ENCODE peak calls at places on chromosome 16, in six cellular contexts. O is stomach, N is foreskin fibroblast, L is lung, B is thoracic aorta, S is tibial artery. F is an unnamed sample.

GRCh38 chr16:76226011-76226410 is 51.2 kb upstream of the CNTNAP4 start:
- DNase-seq in O (no peak), N (no peak), L (no peak), B (no peak), S (no peak), F (no peak)

GRCh38 chr16:11014159-11014558 is 69.8 kb downstream of the CLEC16A start:
- DNase-seq in O (no peak), N (no peak), L (no peak), B (no peak), S (no peak), F (peak)

GRCh38 chr16:5580772-5581171 is 483.2 kb upstream of the EEF2KMT start:
- DNase-seq in O (no peak), N (no peak), L (no peak), B (no peak), S (no peak), F (no peak)

GRCh38 chr16:86911311-86911999 is 333.1 kb downstream of the FOXL1 start:
- DNase-seq in O (no peak), N (no peak), L (no peak), B (no peak), S (peak), F (no peak)

GRCh38 chr16:84048871-84049270 is 6.3 kb upstream of the SLC38A8 start:
- DNase-seq in O (no peak), N (no peak), L (no peak), B (no peak), S (no peak), F (no peak)

GRCh38 chr16:51150159-51150893 is 744 bp downstream of the SALL1 start:
- DNase-seq in O (no peak), N (no peak), L (no peak), B (no peak), S (no peak), F (no peak)

GRCh38 chr16:23469814-23470213 is 16.8 kb upstream of the COG7 start:
- DNase-seq in O (no peak), N (peak), L (peak), B (no peak), S (no peak), F (peak)

GRCh38 chr16:15507299-15507958 is 73.0 kb downstream of the BMERB1 start:
- DNase-seq in O (no peak), N (peak), L (no peak), B (no peak), S (peak), F (peak)

GRCh38 chr16:71769222-71769621 is 39.4 kb downstream of the AP1G1 start:
- DNase-seq in O (no peak), N (no peak), L (no peak), B (no peak), S (no peak), F (no peak)

GRCh38 chr16:4032768-4033167 is 83.5 kb downstream of the ADCY9 start:
- DNase-seq in O (peak), N (no peak), L (peak), B (peak), S (peak), F (no peak)

GRCh38 chr16:12874135-12874534 is 27.3 kb upstream of the SHISA9 start:
- DNase-seq in O (no peak), N (peak), L (no peak), B (no peak), S (no peak), F (peak)

GRCh38 chr16:68658258-68658973 is 13.3 kb downstream of the CDH3 start:
- DNase-seq in O (no peak), N (peak), L (peak), B (no peak), S (no peak), F (peak)

GRCh38 chr16:21277927-21278706 is at the start of gene CRYM:
- DNase-seq in O (peak), N (no peak), L (peak), B (no peak), S (peak), F (peak)

GRCh38 chr16:19980866-19981265 is 92.8 kb downstream of the GPR139 start:
- DNase-seq in O (no peak), N (no peak), L (no peak), B (no peak), S (no peak), F (peak)

GRCh38 chr16:67399749-67400704 is 6.7 kb upstream of the TPPP3 start:
- DNase-seq in O (no peak), N (no peak), L (no peak), B (no peak), S (no peak), F (no peak)

GRCh38 chr16:51577621-51578303 is 426.7 kb upstream of the SALL1 start:
- DNase-seq in O (no peak), N (no peak), L (no peak), B (no peak), S (no peak), F (no peak)

GRCh38 chr16:3235856-3236669 is 1.1 kb upstream of the ZNF200 start:
- DNase-seq in O (peak), N (no peak), L (peak), B (no peak), S (no peak), F (no peak)

GRCh38 chr16:2432286-2432685 is 3.0 kb downstream of the CCNF start:
- DNase-seq in O (no peak), N (no peak), L (no peak), B (no peak), S (no peak), F (no peak)

GRCh38 chr16:75997606-75998005 is 271.3 kb upstream of the CPHXL start:
- DNase-seq in O (no peak), N (no peak), L (no peak), B (no peak), S (no peak), F (no peak)

GRCh38 chr16:83040174-83040573 is 413.4 kb downstream of the CDH13 start:
- DNase-seq in O (no peak), N (no peak), L (no peak), B (no peak), S (no peak), F (peak)

GRCh38 chr16:5451641-5452040 is 354.0 kb upstream of the EEF2KMT start:
- DNase-seq in O (no peak), N (no peak), L (no peak), B (no peak), S (no peak), F (no peak)

GRCh38 chr16:87278191-87279093 is 38.8 kb downstream of the C16orf95 start:
- DNase-seq in O (peak), N (peak), L (peak), B (peak), S (peak), F (peak)

GRCh38 chr16:29307598-29308507 is 98.7 kb downstream of the NPIPB11 start:
- DNase-seq in O (no peak), N (no peak), L (no peak), B (no peak), S (peak), F (no peak)

GRCh38 chr16:2711370-2712062 is 8.5 kb downstream of the PRSS27 start:
- DNase-seq in O (no peak), N (no peak), L (no peak), B (no peak), S (peak), F (no peak)

GRCh38 chr16:23729503-23730424 is 16.7 kb upstream of the ERN2 start:
- DNase-seq in O (peak), N (peak), L (no peak), B (no peak), S (no peak), F (peak)

DNA sequence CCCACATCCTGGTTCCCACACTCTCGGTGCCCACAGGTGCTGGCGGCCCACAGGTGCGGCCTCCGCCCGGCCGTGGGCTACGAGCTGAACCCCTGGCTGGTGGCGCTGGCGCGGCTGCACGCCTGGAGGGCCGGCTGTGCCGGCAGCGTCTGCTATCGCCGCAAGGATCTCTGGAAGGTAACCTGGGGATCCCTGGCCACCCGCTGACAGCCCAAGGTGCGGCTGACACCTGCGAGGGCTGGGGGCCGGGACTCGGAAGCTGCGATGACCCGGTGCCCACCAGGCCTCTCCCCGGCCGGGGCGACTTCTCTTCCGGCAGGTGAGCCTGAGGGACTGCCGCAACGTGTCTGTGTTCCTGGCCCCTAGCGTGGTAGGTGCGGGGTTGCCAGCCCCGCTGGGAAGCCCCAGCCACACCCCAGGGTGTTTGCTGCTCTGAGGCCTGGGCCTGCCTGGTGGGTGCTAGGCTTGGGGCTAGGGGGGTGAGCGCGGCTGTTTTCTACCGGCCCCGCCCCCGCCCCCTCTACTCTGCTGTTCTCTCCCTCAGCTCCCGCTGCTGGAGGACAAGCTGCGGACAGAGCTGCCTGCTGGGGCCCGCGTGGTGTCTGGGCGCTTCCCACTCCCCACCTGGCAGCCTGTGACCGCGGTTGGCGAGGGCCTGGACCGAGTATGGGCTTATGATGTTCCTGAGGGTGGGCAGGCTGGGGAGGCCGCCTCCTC is 977 bp downstream of the ANTKMT start:
- DNase-seq in O (no peak), N (no peak), L (no peak), B (no peak), S (no peak), F (no peak)
- H3K4me3 ChIP-seq in O (peak), N (peak), L (no peak), B (peak), S (peak), F (peak)

GRCh38 chr16:57669476-57670162 is 1.5 kb downstream of the ADGRG3 start:
- DNase-seq in O (no peak), N (no peak), L (no peak), B (no peak), S (no peak), F (no peak)
- TF ChIP-seq CTCF in O (no peak), N (no peak), L (no peak), B (no peak), S (no peak), F (no peak)

GRCh38 chr16:88473666-88474534 is 20.8 kb downstream of the ZFPM1 start:
- DNase-seq in O (peak), N (no peak), L (no peak), B (no peak), S (no peak), F (peak)
- H3K4me3 ChIP-seq in O (no peak), N (no peak), L (no peak), B (peak), S (no peak), F (peak)

DNA sequence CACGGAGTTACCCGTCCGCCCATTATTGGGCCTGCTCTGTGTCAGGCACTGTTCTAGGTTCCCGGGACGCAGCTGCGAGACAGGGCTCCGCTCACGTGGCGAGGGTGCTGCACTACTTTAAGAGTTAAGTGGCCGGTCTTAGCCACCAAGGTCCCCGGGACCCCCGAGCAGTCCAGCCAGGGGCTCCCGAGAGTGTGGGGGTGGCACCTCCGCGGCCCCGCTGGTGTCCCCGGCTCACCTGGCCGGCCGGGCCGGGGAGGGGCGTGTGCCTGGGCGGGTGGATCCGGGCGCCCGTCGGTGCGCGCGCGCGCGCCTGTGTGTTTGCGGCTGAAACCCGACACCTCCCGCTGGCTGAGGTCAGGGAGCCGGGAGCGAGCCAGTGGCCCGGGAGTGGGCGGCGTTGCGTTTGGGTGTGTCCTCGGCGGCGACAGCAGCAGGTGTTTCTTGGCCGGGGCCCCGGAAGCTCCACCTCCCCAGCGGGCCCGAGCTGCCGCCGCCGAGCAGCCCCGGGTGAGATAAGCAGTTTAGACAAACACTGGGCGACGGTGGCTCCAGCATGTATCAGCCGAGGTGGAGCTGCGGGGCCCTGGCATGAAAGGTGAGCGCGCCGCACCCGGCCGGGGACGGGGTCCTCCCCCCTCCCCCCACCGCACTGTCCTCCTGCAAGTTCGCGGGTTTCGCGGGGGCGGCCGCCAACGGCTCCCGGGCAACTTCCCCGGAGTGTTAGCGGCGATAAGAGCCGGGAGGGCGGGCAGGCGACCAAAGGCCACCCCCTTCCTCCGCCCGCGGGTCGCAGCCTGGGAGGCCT is at the start of gene GSE1:
- DNase-seq in O (peak), N (peak), L (peak), B (peak), S (peak), F (peak)
- TF ChIP-seq CTCF in O (no peak), N (no peak), L (no peak), B (no peak), S (no peak), F (no peak)

DNA sequence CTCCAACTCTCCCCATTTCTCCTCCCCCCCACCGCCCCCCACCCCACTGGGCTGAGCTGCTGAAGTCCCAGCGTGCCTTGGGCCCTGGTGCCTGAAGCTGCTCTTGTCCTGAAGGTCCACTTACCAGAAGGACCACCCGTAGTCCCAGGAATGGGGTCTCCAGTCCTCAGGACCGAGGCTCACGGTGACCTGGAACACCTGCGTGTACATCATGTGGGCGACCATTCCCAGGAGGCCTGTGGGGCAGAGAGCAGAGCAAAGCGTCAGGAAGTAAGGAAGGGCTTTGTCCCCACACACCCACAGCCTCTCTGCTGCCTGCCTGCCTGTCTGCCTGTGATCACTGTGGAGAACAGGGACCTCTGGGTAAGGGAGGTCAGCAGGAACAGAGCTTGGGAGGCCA is 218.7 kb downstream of the GSG1L start:
- DNase-seq in O (peak), N (no peak), L (no peak), B (no peak), S (peak), F (no peak)
- H3K4me3 ChIP-seq in O (no peak), N (no peak), L (no peak), B (no peak), S (no peak), F (no peak)

GRCh38 chr16:47323241-47323640 is 137.6 kb downstream of the ITFG1 start:
- DNase-seq in O (no peak), N (no peak), L (no peak), B (no peak), S (no peak), F (no peak)
- TF ChIP-seq CTCF in O (no peak), N (no peak), L (no peak), B (no peak), S (no peak), F (no peak)

DNA sequence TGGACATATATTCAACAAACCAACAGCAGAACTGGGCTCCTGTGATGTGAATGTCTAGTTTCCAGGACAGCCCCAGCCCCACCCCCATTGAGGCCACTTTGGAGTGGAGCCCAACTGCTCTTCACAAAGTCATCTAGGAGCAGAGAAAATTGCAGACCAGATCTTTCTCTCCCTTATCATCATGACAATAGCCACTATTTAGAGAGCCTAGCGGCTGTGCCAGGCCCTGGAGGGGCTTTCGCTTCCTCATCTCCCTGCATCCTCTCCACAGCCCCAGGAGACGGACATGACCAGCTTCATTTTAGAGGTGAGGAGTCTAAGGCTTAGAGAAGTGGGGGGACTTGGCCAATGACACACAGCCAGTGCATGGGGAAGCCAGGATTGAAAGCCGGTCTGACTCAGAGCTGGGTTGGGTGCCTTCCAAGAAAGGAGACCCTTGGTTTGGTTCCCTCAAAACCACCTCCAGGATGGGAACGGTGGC is 1.4 kb downstream of the PRSS8 start:
- DNase-seq in O (no peak), N (no peak), L (no peak), B (no peak), S (no peak), F (no peak)
- H3K4me3 ChIP-seq in O (peak), N (no peak), L (peak), B (no peak), S (no peak), F (no peak)

F was measured in fibroblast of pulmonary artery.